ENCODE peak calls at places on chromosomes 5 and 9, in nine cellular contexts. T is cardiac muscle cell, W is neural progenitor cell, H is K562, N is spleen, O is T-helper 17 cell, E is esophagus muscularis mucosa, I is adrenal gland, D is GM12878. S is an unnamed sample. For H3K9me3, the result is how much of the 10 kb centered on the place peaks cover.

GRCh38 chr9:32581512-32582143 is 8.7 kb upstream of the NDUFB6 start:
- DNase-seq in T (peak), W (peak), H (peak), N (no peak), O (no peak), E (no peak), I (peak), D (no peak), S (no peak)

GRCh38 chr9:26746357-26747072 is 146.1 kb downstream of the CAAP1 start:
- DNase-seq in T (no peak), W (no peak), H (peak), N (no peak), O (no peak), E (no peak), I (no peak), D (peak), S (peak)

GRCh38 chr5:127320032-127320945 is 29.7 kb downstream of the MEGF10 start:
- DNase-seq in T (no peak), W (no peak), H (no peak), N (no peak), O (no peak), E (no peak), I (no peak), D (peak), S (no peak)

GRCh38 chr9:136757328-136757727 is 715 bp downstream of the LCN8 start:
- DNase-seq in T (no peak), W (no peak), H (no peak), N (peak), O (no peak), E (no peak), I (no peak), D (no peak), S (peak)

GRCh38 chr5:133846478-133847226 is 121.8 kb downstream of the C5orf15 start:
- DNase-seq in T (no peak), W (no peak), H (no peak), N (no peak), O (no peak), E (no peak), I (no peak), D (no peak), S (no peak)

GRCh38 chr5:108736855-108737254 is 10.8 kb upstream of the FER start:
- DNase-seq in T (no peak), W (no peak), H (no peak), N (no peak), O (no peak), E (no peak), I (no peak), D (no peak), S (no peak)

GRCh38 chr9:120383999-120384924 is 195.7 kb downstream of the CDK5RAP2 start:
- DNase-seq in T (no peak), W (peak), H (no peak), N (peak), O (no peak), E (no peak), I (no peak), D (no peak), S (no peak)

GRCh38 chr9:93593144-93593655 is 16.8 kb downstream of the PHF2 start:
- DNase-seq in T (no peak), W (no peak), H (no peak), N (no peak), O (no peak), E (no peak), I (no peak), D (no peak), S (no peak)

GRCh38 chr9:6759114-6759977 is 1.6 kb downstream of the KDM4C start:
- DNase-seq in T (no peak), W (no peak), H (no peak), N (no peak), O (peak), E (no peak), I (no peak), D (peak), S (no peak)

GRCh38 chr9:38621434-38622082 is 1.2 kb upstream of the ANKRD18A start:
- DNase-seq in T (peak), W (peak), H (no peak), N (peak), O (peak), E (peak), I (peak), D (no peak), S (peak)

GRCh38 chr5:61311836-61312808 is 19.9 kb upstream of the ZSWIM6 start:
- DNase-seq in T (no peak), W (no peak), H (no peak), N (no peak), O (no peak), E (no peak), I (no peak), D (no peak), S (no peak)

GRCh38 chr9:2622361-2623045 is 916 bp downstream of the VLDLR start:
- DNase-seq in T (peak), W (peak), H (no peak), N (peak), O (no peak), E (peak), I (peak), D (no peak), S (peak)

GRCh38 chr5:136836093-136836492 is 470.7 kb upstream of the TRPC7 start:
- DNase-seq in T (no peak), W (no peak), H (no peak), N (no peak), O (no peak), E (no peak), I (no peak), D (no peak), S (no peak)

DNA sequence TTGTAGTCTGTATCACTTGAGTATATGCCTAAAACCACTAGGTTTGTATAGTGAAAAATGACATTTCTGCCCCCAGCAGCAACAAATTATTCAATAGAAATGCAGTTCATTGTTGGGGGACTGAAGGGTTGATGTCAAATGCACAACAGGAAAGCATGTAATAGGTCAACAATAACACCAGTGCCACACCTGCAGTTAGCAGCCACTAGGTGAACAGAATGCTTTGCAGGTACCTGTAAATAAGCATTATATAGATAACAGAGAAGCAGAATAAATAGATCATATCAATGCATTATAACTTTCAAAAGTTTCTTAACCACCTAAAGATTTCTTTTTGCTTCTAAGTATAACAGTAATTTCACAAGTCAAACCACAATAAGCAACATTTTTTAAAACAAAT is 435.9 kb upstream of the DMAC1 start:
- DNase-seq in T (no peak), W (no peak), H (no peak), N (no peak), O (no peak), E (no peak), I (no peak), D (no peak), S (no peak)
- H3K9me3 ChIP-seq in T (under half), W (under half), H (under half), N (under half), O (under half), E (under half), I (under half), D (under half), S (under half)

GRCh38 chr9:96818535-96818934 is 35.8 kb downstream of the ZNF782 start:
- DNase-seq in T (no peak), W (no peak), H (no peak), N (no peak), O (no peak), E (no peak), I (no peak), D (no peak), S (no peak)
- H3K9me3 ChIP-seq in T (under half), W (half or more), H (under half), N (half or more), O (half or more), E (under half), I (under half), D (under half), S (half or more)

DNA sequence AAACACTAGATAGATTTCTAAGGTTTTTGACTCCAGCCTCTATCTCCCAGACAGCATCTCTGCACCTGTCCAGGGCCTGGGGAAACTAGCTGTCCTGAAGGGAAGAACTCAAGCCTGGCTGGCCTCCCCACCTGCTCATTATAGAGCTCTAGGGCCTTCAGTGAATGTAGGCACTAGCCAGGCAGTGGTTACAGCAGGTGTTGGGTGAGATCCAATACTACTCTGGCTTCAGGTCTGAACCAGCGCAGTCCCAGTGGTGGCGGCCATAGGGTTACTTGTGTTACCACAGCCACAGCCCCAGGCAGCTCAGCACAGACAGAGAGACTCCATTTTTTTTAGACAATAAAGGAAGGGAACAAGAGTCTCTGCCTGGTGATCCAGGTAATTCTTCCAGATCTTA is 449.2 kb downstream of the IRX1 start:
- DNase-seq in T (no peak), W (no peak), H (no peak), N (no peak), O (no peak), E (peak), I (no peak), D (no peak), S (no peak)
- H3K9me3 ChIP-seq in T (under half), W (under half), H (under half), N (under half), O (under half), E (under half), I (under half), D (under half), S (under half)

DNA sequence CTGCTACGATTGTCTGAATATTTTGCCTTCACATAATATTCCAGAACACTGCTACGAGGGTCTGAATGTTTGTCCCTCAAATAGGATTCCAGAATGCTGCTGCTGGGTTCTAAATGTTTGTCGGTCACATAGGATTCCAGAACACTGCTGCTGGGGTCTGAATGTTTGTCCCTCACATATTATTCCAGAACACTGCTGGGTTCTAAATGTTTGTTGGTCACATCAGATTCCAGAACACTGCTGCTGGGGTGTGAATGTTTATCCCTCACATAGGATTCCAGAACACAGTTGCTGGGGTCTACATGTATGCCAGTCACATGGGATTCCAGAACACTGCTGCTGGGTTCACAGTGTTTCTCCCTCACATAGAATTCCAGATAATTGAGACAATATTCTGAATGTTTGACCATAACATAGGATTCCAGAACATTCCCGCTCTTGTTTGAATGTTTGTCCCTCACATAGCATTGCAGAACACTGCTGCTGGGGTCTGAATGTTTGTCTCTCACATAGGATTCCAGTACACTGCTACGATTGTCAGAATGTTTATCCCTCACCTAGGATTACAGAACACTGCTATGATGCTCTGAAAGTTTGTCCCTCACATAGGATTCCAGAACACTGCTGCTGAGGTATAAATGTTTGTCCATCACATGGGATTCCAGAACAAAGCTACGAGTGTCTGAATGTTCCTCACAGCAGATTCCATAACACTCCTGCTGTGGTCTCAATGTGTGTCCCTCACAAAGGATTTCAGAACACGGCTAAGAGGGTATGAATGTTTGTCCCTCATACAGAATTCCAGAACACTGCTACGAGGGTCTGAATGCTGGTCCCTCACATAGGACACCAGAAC is 201.8 kb downstream of the FOXD4L6 start:
- DNase-seq in T (no peak), W (no peak), H (no peak), N (no peak), O (no peak), E (peak), I (no peak), D (no peak), S (no peak)
- H3K9me3 ChIP-seq in T (under half), W (under half), H (under half), N (half or more), O (half or more), E (under half), I (under half), D (under half), S (half or more)

S was measured in upper lobe of left lung.